ENCODE peak calls at places on chromosomes 5 and 9, in eight cellular contexts. One of them, this sample, is unnamed.

GRCh38 chr9:83062653-83063527 is at the start of gene RASEF:
- DNase-seq in activated naive CD4-positive, alpha-beta T cell treated with anti-CD3 and anti-CD28 coated beads, Interleukin-2, amount 10 ng/mL, durations not matched to agents 7 days and 5 days: no peak
- DNase-seq in tibial nerve: no peak
- DNase-seq in MV-4-11: no peak
- DNase-seq in NCI-H1092: peak
- DNase-seq in GM12891: no peak
- DNase-seq in activated T-helper 1 cell treated with anti-CD3 and anti-CD28 coated beads, Interleukin-12 subunit alpha, Interleukin-12 subunit beta, Interleukin-2, Interleukin-4 antibody, amounts not matched to agents 30 ng/mL and 10 ng/mL and 1 ng/mL, durations not matched to agents 14 hours and 24 hours and 36 hours: no peak
- DNase-seq in Peyer's patch: peak
- DNase-seq in this sample: no peak

GRCh38 chr9:88652876-88653275 is 117.9 kb downstream of the NXNL2 start:
- DNase-seq in activated naive CD4-positive, alpha-beta T cell treated with anti-CD3 and anti-CD28 coated beads, Interleukin-2, amount 10 ng/mL, durations not matched to agents 7 days and 5 days: no peak
- DNase-seq in tibial nerve: no peak
- DNase-seq in MV-4-11: no peak
- DNase-seq in NCI-H1092: no peak
- DNase-seq in GM12891: no peak
- DNase-seq in activated T-helper 1 cell treated with anti-CD3 and anti-CD28 coated beads, Interleukin-12 subunit alpha, Interleukin-12 subunit beta, Interleukin-2, Interleukin-4 antibody, amounts not matched to agents 30 ng/mL and 10 ng/mL and 1 ng/mL, durations not matched to agents 14 hours and 24 hours and 36 hours: no peak
- DNase-seq in Peyer's patch: no peak
- DNase-seq in this sample: no peak

GRCh38 chr9:72557549-72557948 is 36.1 kb downstream of the TMC1 start:
- DNase-seq in activated naive CD4-positive, alpha-beta T cell treated with anti-CD3 and anti-CD28 coated beads, Interleukin-2, amount 10 ng/mL, durations not matched to agents 7 days and 5 days: no peak
- DNase-seq in tibial nerve: no peak
- DNase-seq in MV-4-11: peak
- DNase-seq in NCI-H1092: no peak
- DNase-seq in GM12891: no peak
- DNase-seq in activated T-helper 1 cell treated with anti-CD3 and anti-CD28 coated beads, Interleukin-12 subunit alpha, Interleukin-12 subunit beta, Interleukin-2, Interleukin-4 antibody, amounts not matched to agents 30 ng/mL and 10 ng/mL and 1 ng/mL, durations not matched to agents 14 hours and 24 hours and 36 hours: peak
- DNase-seq in Peyer's patch: no peak
- DNase-seq in this sample: peak

GRCh38 chr9:109001275-109001676 is 12.0 kb downstream of the CTNNAL1 start:
- DNase-seq in activated naive CD4-positive, alpha-beta T cell treated with anti-CD3 and anti-CD28 coated beads, Interleukin-2, amount 10 ng/mL, durations not matched to agents 7 days and 5 days: no peak
- DNase-seq in tibial nerve: no peak
- DNase-seq in MV-4-11: peak
- DNase-seq in NCI-H1092: no peak
- DNase-seq in GM12891: no peak
- DNase-seq in activated T-helper 1 cell treated with anti-CD3 and anti-CD28 coated beads, Interleukin-12 subunit alpha, Interleukin-12 subunit beta, Interleukin-2, Interleukin-4 antibody, amounts not matched to agents 30 ng/mL and 10 ng/mL and 1 ng/mL, durations not matched to agents 14 hours and 24 hours and 36 hours: no peak
- DNase-seq in Peyer's patch: no peak
- DNase-seq in this sample: peak

GRCh38 chr5:61311836-61312808 is 19.9 kb upstream of the ZSWIM6 start:
- DNase-seq in activated naive CD4-positive, alpha-beta T cell treated with anti-CD3 and anti-CD28 coated beads, Interleukin-2, amount 10 ng/mL, durations not matched to agents 7 days and 5 days: no peak
- DNase-seq in tibial nerve: no peak
- DNase-seq in MV-4-11: no peak
- DNase-seq in NCI-H1092: no peak
- DNase-seq in GM12891: no peak
- DNase-seq in activated T-helper 1 cell treated with anti-CD3 and anti-CD28 coated beads, Interleukin-12 subunit alpha, Interleukin-12 subunit beta, Interleukin-2, Interleukin-4 antibody, amounts not matched to agents 30 ng/mL and 10 ng/mL and 1 ng/mL, durations not matched to agents 14 hours and 24 hours and 36 hours: no peak
- DNase-seq in Peyer's patch: no peak
- DNase-seq in this sample: peak

GRCh38 chr9:87867391-87867790 is 15.3 kb upstream of the SPATA31E1 start:
- DNase-seq in activated naive CD4-positive, alpha-beta T cell treated with anti-CD3 and anti-CD28 coated beads, Interleukin-2, amount 10 ng/mL, durations not matched to agents 7 days and 5 days: no peak
- DNase-seq in tibial nerve: no peak
- DNase-seq in MV-4-11: no peak
- DNase-seq in NCI-H1092: no peak
- DNase-seq in GM12891: no peak
- DNase-seq in activated T-helper 1 cell treated with anti-CD3 and anti-CD28 coated beads, Interleukin-12 subunit alpha, Interleukin-12 subunit beta, Interleukin-2, Interleukin-4 antibody, amounts not matched to agents 30 ng/mL and 10 ng/mL and 1 ng/mL, durations not matched to agents 14 hours and 24 hours and 36 hours: no peak
- DNase-seq in Peyer's patch: no peak
- DNase-seq in this sample: no peak

GRCh38 chr9:20028192-20028848 is 239.5 kb upstream of the SLC24A2 start:
- DNase-seq in activated naive CD4-positive, alpha-beta T cell treated with anti-CD3 and anti-CD28 coated beads, Interleukin-2, amount 10 ng/mL, durations not matched to agents 7 days and 5 days: no peak
- DNase-seq in tibial nerve: no peak
- DNase-seq in MV-4-11: no peak
- DNase-seq in NCI-H1092: no peak
- DNase-seq in GM12891: no peak
- DNase-seq in activated T-helper 1 cell treated with anti-CD3 and anti-CD28 coated beads, Interleukin-12 subunit alpha, Interleukin-12 subunit beta, Interleukin-2, Interleukin-4 antibody, amounts not matched to agents 30 ng/mL and 10 ng/mL and 1 ng/mL, durations not matched to agents 14 hours and 24 hours and 36 hours: no peak
- DNase-seq in Peyer's patch: no peak
- DNase-seq in this sample: no peak

GRCh38 chr5:114361724-114362196 is at the start of gene KCNN2:
- DNase-seq in activated naive CD4-positive, alpha-beta T cell treated with anti-CD3 and anti-CD28 coated beads, Interleukin-2, amount 10 ng/mL, durations not matched to agents 7 days and 5 days: no peak
- DNase-seq in tibial nerve: peak
- DNase-seq in MV-4-11: peak
- DNase-seq in NCI-H1092: peak
- DNase-seq in GM12891: peak
- DNase-seq in activated T-helper 1 cell treated with anti-CD3 and anti-CD28 coated beads, Interleukin-12 subunit alpha, Interleukin-12 subunit beta, Interleukin-2, Interleukin-4 antibody, amounts not matched to agents 30 ng/mL and 10 ng/mL and 1 ng/mL, durations not matched to agents 14 hours and 24 hours and 36 hours: no peak
- DNase-seq in Peyer's patch: peak
- DNase-seq in this sample: peak

GRCh38 chr5:78522476-78523105 is 126.0 kb downstream of the LHFPL2 start:
- DNase-seq in activated naive CD4-positive, alpha-beta T cell treated with anti-CD3 and anti-CD28 coated beads, Interleukin-2, amount 10 ng/mL, durations not matched to agents 7 days and 5 days: no peak
- DNase-seq in tibial nerve: no peak
- DNase-seq in MV-4-11: no peak
- DNase-seq in NCI-H1092: no peak
- DNase-seq in GM12891: no peak
- DNase-seq in activated T-helper 1 cell treated with anti-CD3 and anti-CD28 coated beads, Interleukin-12 subunit alpha, Interleukin-12 subunit beta, Interleukin-2, Interleukin-4 antibody, amounts not matched to agents 30 ng/mL and 10 ng/mL and 1 ng/mL, durations not matched to agents 14 hours and 24 hours and 36 hours: no peak
- DNase-seq in Peyer's patch: no peak
- DNase-seq in this sample: no peak

This sample was measured in fibroblast of pulmonary artery.